ENCODE peak calls at places on chromosomes 13 and 19, in nine cellular contexts. Q, O, D, X, A, E, N, H and I are unnamed samples.

GRCh38 chr13:109389892-109390345 is 396.5 kb downstream of the IRS2 start:
- DNase-seq in Q (no peak), O (no peak), N (no peak), D (peak), H (no peak), E (no peak), A (no peak), X (no peak), I (no peak)

GRCh38 chr13:46341112-46341711 is 45.8 kb downstream of the RUBCNL start:
- DNase-seq in H (no peak), O (peak), N (no peak), D (peak), Q (no peak), A (no peak), X (no peak), E (peak), I (no peak)

GRCh38 chr19:45677351-45678230 is 9.6 kb downstream of the GIPR start:
- DNase-seq in N (peak), Q (peak), H (peak), A (peak), E (peak), D (no peak), O (peak), X (peak), I (no peak)

GRCh38 chr19:48123907-48124675 is 13.5 kb upstream of the PLA2G4C start:
- DNase-seq in H (no peak), D (peak), A (peak), Q (no peak), N (no peak), X (no peak), E (no peak), O (no peak), I (no peak)

GRCh38 chr13:43776680-43777079 is 10.1 kb downstream of the ENOX1 start:
- DNase-seq in E (no peak), X (no peak), Q (no peak), D (no peak), A (no peak), H (no peak), O (no peak), N (no peak), I (no peak)

GRCh38 chr19:51116736-51117135 is 8.0 kb upstream of the SIGLEC9 start:
- DNase-seq in Q (no peak), O (no peak), D (no peak), E (no peak), X (no peak), N (no peak), A (no peak), H (no peak), I (no peak)

GRCh38 chr19:16328824-16329482 is 4.3 kb downstream of the KLF2 start:
- DNase-seq in H (no peak), D (no peak), X (peak), E (peak), O (peak), N (no peak), A (no peak), Q (no peak), I (no peak)

GRCh38 chr13:73657821-73658540 is 476.2 kb downstream of the KLF12 start:
- DNase-seq in E (no peak), D (no peak), Q (no peak), O (no peak), X (no peak), H (no peak), A (no peak), N (no peak), I (no peak)

GRCh38 chr13:30049692-30050091 is 199.3 kb upstream of the UBL3 start:
- DNase-seq in Q (no peak), N (no peak), E (no peak), D (no peak), H (no peak), A (no peak), X (no peak), O (no peak), I (no peak)